ENCODE peak calls at places on chromosomes 6 and 20, in ten cellular contexts. Y, W, P, H, U, G, R, B, T and L are unnamed samples.

GRCh38 chr20:63073051-63073737 is 66.4 kb upstream of the BHLHE23 start:
- DNase-seq in U (no peak), H (no peak), G (no peak), R (no peak), B (no peak), W (no peak), T (no peak), P (no peak), Y (no peak), L (peak; percentile 10)

GRCh38 chr20:63697868-63698545 is 1.6 kb downstream of the TNFRSF6B start:
- DNase-seq in U (no peak), G (peak; percentile 46), H (no peak), T (no peak), Y (no peak), R (peak; percentile 7), B (no peak), P (no peak), W (no peak), L (no peak)

GRCh38 chr6:37514840-37515239 is 15.1 kb upstream of the CCDC167 start:
- DNase-seq in H (no peak), W (no peak), R (no peak), T (no peak), U (no peak), B (no peak), P (no peak), G (no peak), Y (no peak), L (no peak)

GRCh38 chr6:149334682-149335160 is 17.2 kb downstream of the TAB2 start:
- DNase-seq in R (no peak), H (peak; percentile 70), P (no peak), B (no peak), U (no peak), Y (peak; percentile 93), G (peak; percentile 41), T (no peak), W (no peak), L (no peak)

GRCh38 chr20:2295886-2296544 is at the start of gene TGM3:
- DNase-seq in H (no peak), T (no peak), R (no peak), Y (no peak), P (no peak), B (no peak), W (no peak), U (no peak), G (no peak), L (no peak)

GRCh38 chr6:112150363-112150762 is 63.0 kb downstream of the FAM229B start:
- DNase-seq in Y (peak; percentile 30), H (peak; percentile 2), U (no peak), R (no peak), G (no peak), P (no peak), W (no peak), T (no peak), B (no peak), L (no peak)

GRCh38 chr6:3159805-3160781 is 2.7 kb upstream of the TUBB2A start:
- DNase-seq in G (peak; percentile 28), H (no peak), W (peak; percentile 66), B (peak; percentile 83), R (peak; percentile 84), U (peak; percentile 31), T (peak; percentile 72), Y (peak; percentile 70), P (no peak), L (no peak)

GRCh38 chr6:14283600-14284235 is 166.1 kb downstream of the CD83 start:
- DNase-seq in Y (no peak), W (no peak), R (no peak), T (no peak), H (no peak), P (no peak), G (peak; percentile 41), B (no peak), U (no peak), L (no peak)

GRCh38 chr6:28134015-28134414 is 7.7 kb upstream of the ZKSCAN8 start:
- DNase-seq in B (peak; percentile 3), R (no peak), Y (peak; percentile 30), U (no peak), T (no peak), H (peak; percentile 3), G (peak; percentile 50), P (no peak), W (no peak), L (no peak)

GRCh38 chr6:113763311-113763766 is 93.8 kb upstream of the MARCKS start:
- DNase-seq in Y (peak; percentile 86), B (no peak), W (no peak), U (no peak), T (no peak), H (no peak), G (no peak), P (no peak), R (no peak), L (no peak)

GRCh38 chr20:41769650-41770049 is 151.5 kb upstream of the CHD6 start:
- DNase-seq in W (no peak), T (no peak), R (no peak), G (peak; percentile 74), Y (no peak), U (no peak), B (no peak), P (no peak), H (no peak), L (peak; percentile 31)

GRCh38 chr6:81901589-81901988 is 149.1 kb upstream of the TENT5A start:
- DNase-seq in U (no peak), B (no peak), T (no peak), W (no peak), G (no peak), Y (no peak), P (no peak), H (no peak), R (no peak), L (no peak)

GRCh38 chr20:47152078-47152477 is 204.4 kb downstream of the ZMYND8 start:
- DNase-seq in W (no peak), U (no peak), P (no peak), G (no peak), T (no peak), Y (no peak), R (no peak), H (no peak), B (no peak), L (no peak)

GRCh38 chr20:50304883-50305635 is 114.4 kb downstream of the CEBPB start:
- DNase-seq in B (no peak), R (peak; percentile 82), Y (no peak), P (no peak), U (no peak), W (no peak), G (no peak), H (peak; percentile 60), T (no peak), L (no peak)

GRCh38 chr6:16413399-16413798 is 175.0 kb downstream of the GMPR start:
- DNase-seq in T (peak; percentile 32), P (no peak), B (no peak), Y (no peak), G (no peak), W (peak; percentile 62), R (no peak), H (no peak), U (no peak), L (no peak)

GRCh38 chr6:69796081-69796626 is 656 bp downstream of the LMBRD1 start:
- DNase-seq in G (peak; percentile 87), P (no peak), Y (peak; percentile 90), T (peak; percentile 66), B (peak; percentile 47), H (no peak), R (peak; percentile 67), U (peak; percentile 22), W (peak; percentile 21), L (peak; percentile 34)

GRCh38 chr6:53986165-53986720 is 125.0 kb upstream of the MLIP start:
- DNase-seq in B (no peak), W (no peak), G (peak; percentile 72), T (no peak), R (peak; percentile 53), U (peak; percentile 7), Y (peak; percentile 56), P (no peak), H (peak; percentile 48), L (peak; percentile 46)

GRCh38 chr20:24943196-24943595 is 5.9 kb upstream of the CST7 start:
- DNase-seq in G (no peak), P (no peak), Y (no peak), R (no peak), U (no peak), H (no peak), T (no peak), W (no peak), B (no peak), L (no peak)

GRCh38 chr6:138837246-138837645 is 41.4 kb downstream of the ECT2L start:
- DNase-seq in H (no peak), W (no peak), G (no peak), R (no peak), P (no peak), B (no peak), Y (no peak), T (no peak), U (no peak), L (no peak)

GRCh38 chr6:38973178-38974057 is 75.2 kb upstream of the GLP1R start:
- DNase-seq in T (peak; percentile 18), P (no peak), U (peak; percentile 13), W (no peak), H (peak; percentile 11), R (no peak), Y (peak; percentile 96), G (peak; percentile 77), B (peak; percentile 28), L (no peak)

GRCh38 chr6:32113386-32114352 is 4.5 kb upstream of the TNXB start:
- DNase-seq in B (no peak), T (no peak), U (no peak), H (peak; percentile 85), R (peak; percentile 63), Y (no peak), G (peak; percentile 91), P (no peak), W (no peak), L (peak; percentile 70)

GRCh38 chr6:21769973-21770372 is 176.4 kb downstream of the SOX4 start:
- DNase-seq in T (no peak), H (no peak), P (no peak), Y (peak; percentile 25), G (no peak), B (no peak), W (no peak), R (no peak), U (no peak), L (no peak)

GRCh38 chr6:47200536-47201334 is 109.0 kb downstream of the TNFRSF21 start:
- DNase-seq in H (no peak), U (no peak), Y (peak; percentile 94), P (no peak), G (no peak), R (no peak), B (no peak), T (no peak), W (no peak), L (no peak)

GRCh38 chr20:24954151-24954550 is 5.1 kb downstream of the CST7 start:
- DNase-seq in T (no peak), H (no peak), P (no peak), U (no peak), B (no peak), Y (no peak), G (no peak), R (no peak), W (no peak), L (no peak)